ENCODE peak calls at places on chromosomes 12 and 14, in four cellular contexts. P is tibial nerve, X is adrenal gland, S is right atrium auricular region. L is an unnamed sample.
A peak's percentile ranks its signal among the peaks of the same experiment; 100 is the strongest.

GRCh38 chr14:94081386-94081820 is 293 bp downstream of the IFI27L1 start:
- DNase-seq in S (no peak), X (no peak), P (no peak), L (no peak)

GRCh38 chr14:104291123-104292000 is 153.0 kb downstream of the KIF26A start:
- DNase-seq in S (no peak), P (peak; percentile 1), X (peak; percentile 85), L (no peak)

GRCh38 chr12:15495742-15496141 is 173.4 kb downstream of the PTPRO start:
- DNase-seq in X (no peak), P (no peak), S (no peak), L (no peak)

GRCh38 chr12:130686511-130686981 is 29.6 kb downstream of the RIMBP2 start:
- DNase-seq in S (no peak), X (no peak), P (no peak), L (no peak)

GRCh38 chr12:96720363-96720705 is 186.7 kb upstream of the NEDD1 start:
- DNase-seq in P (no peak), X (no peak), S (no peak), L (peak; percentile 20)

GRCh38 chr12:19988457-19988856 is 379.9 kb upstream of the PDE3A start:
- DNase-seq in S (no peak), X (no peak), P (no peak), L (no peak)

GRCh38 chr12:57521475-57522018 is 1.1 kb upstream of the MBD6 start:
- DNase-seq in S (peak; percentile 68), P (peak; percentile 35), X (peak; percentile 82), L (peak; percentile 8)

GRCh38 chr12:82351390-82351789 is 6.8 kb downstream of the CCDC59 start:
- DNase-seq in S (no peak), P (no peak), X (no peak), L (no peak)

GRCh38 chr14:69999246-69999645 is 120.0 kb downstream of the SMOC1 start:
- DNase-seq in S (no peak), X (no peak), P (no peak), L (no peak)

GRCh38 chr14:55073856-55074255 is 22.4 kb downstream of the MAPK1IP1L start:
- DNase-seq in P (no peak), S (no peak), X (no peak), L (no peak)

GRCh38 chr14:80269338-80269935 is 58.1 kb upstream of the DIO2 start:
- DNase-seq in X (no peak), S (no peak), P (no peak), L (no peak)

GRCh38 chr12:33427071-33427470 is 12.5 kb downstream of the SYT10 start:
- DNase-seq in S (no peak), X (no peak), P (no peak), L (no peak)

GRCh38 chr12:2064078-2064507 is 11.3 kb downstream of the CACNA1C start:
- DNase-seq in X (no peak), S (no peak), P (no peak), L (no peak)

GRCh38 chr12:31585271-31585670 is 5.7 kb downstream of the DENND5B start:
- DNase-seq in S (no peak), X (no peak), P (no peak), L (no peak)

GRCh38 chr14:23406244-23406643 is 1.8 kb downstream of the MYH6 start:
- DNase-seq in X (peak; percentile 65), S (no peak), P (no peak), L (no peak)

GRCh38 chr12:113424915-113425823 is 3.0 kb downstream of the SDSL start:
- DNase-seq in P (no peak), S (peak; percentile 73), X (peak; percentile 84), L (peak; percentile 17)

GRCh38 chr12:53115112-53115890 is 12.0 kb downstream of the SOAT2 start:
- DNase-seq in S (no peak), X (no peak), P (no peak), L (no peak)

GRCh38 chr12:49920241-49920914 is 16.7 kb upstream of the FAIM2 start:
- DNase-seq in S (no peak), X (no peak), P (no peak), L (no peak)

GRCh38 chr12:40734283-40734682 is 42.0 kb downstream of the CNTN1 start:
- DNase-seq in X (no peak), S (no peak), P (no peak), L (no peak)

GRCh38 chr12:120346681-120347080 is 19.1 kb upstream of the PLA2G1B start:
- DNase-seq in S (no peak), P (no peak), X (no peak), L (no peak)

GRCh38 chr12:127570793-127571360 is 696.1 kb upstream of the TMEM132C start:
- DNase-seq in P (no peak), X (no peak), S (no peak), L (no peak)

GRCh38 chr14:91606851-91607250 is 96.7 kb upstream of the PPP4R3A start:
- DNase-seq in P (no peak), X (no peak), S (no peak), L (no peak)

GRCh38 chr14:56874375-56874774 is 64.1 kb upstream of the OTX2 start:
- DNase-seq in X (peak; percentile 60), S (no peak), P (no peak), L (no peak)

GRCh38 chr14:65333926-65334687 is 78.4 kb upstream of the FUT8 start:
- DNase-seq in S (no peak), P (peak; percentile 68), X (no peak), L (no peak)

GRCh38 chr14:37546621-37547447 is 48.2 kb downstream of the FOXA1 start:
- DNase-seq in S (no peak), P (no peak), X (no peak), L (no peak)

GRCh38 chr14:72801381-72801812 is 92.5 kb downstream of the DPF3 start:
- DNase-seq in X (no peak), S (no peak), P (no peak), L (no peak)

GRCh38 chr12:27280412-27280811 is 36.3 kb downstream of the STK38L start:
- DNase-seq in S (no peak), P (no peak), X (no peak), L (no peak)

GRCh38 chr14:88901199-88901588 is 76.7 kb downstream of the TTC8 start:
- DNase-seq in X (peak; percentile 81), P (no peak), S (no peak), L (no peak)

GRCh38 chr12:109178532-109178931 is 62.1 kb downstream of the ACACB start:
- DNase-seq in S (no peak), P (no peak), X (peak; percentile 33), L (no peak)

GRCh38 chr12:27083861-27084271 is 1.5 kb upstream of the C12orf71 start:
- DNase-seq in S (no peak), X (no peak), P (no peak), L (no peak)

GRCh38 chr12:52539024-52539820 is 13.7 kb downstream of the KRT71 start:
- DNase-seq in P (no peak), X (no peak), S (no peak), L (no peak)

GRCh38 chr12:5708371-5708770 is 236.7 kb downstream of the ANO2 start:
- DNase-seq in P (no peak), X (peak; percentile 2), S (no peak), L (no peak)

GRCh38 chr12:19409376-19409775 is 29.9 kb upstream of the AEBP2 start:
- DNase-seq in P (no peak), S (no peak), X (no peak), L (no peak)

GRCh38 chr14:62002636-62003035 is 240.4 kb downstream of the SNAPC1 start:
- DNase-seq in P (no peak), S (no peak), X (no peak), L (no peak)

DNA sequence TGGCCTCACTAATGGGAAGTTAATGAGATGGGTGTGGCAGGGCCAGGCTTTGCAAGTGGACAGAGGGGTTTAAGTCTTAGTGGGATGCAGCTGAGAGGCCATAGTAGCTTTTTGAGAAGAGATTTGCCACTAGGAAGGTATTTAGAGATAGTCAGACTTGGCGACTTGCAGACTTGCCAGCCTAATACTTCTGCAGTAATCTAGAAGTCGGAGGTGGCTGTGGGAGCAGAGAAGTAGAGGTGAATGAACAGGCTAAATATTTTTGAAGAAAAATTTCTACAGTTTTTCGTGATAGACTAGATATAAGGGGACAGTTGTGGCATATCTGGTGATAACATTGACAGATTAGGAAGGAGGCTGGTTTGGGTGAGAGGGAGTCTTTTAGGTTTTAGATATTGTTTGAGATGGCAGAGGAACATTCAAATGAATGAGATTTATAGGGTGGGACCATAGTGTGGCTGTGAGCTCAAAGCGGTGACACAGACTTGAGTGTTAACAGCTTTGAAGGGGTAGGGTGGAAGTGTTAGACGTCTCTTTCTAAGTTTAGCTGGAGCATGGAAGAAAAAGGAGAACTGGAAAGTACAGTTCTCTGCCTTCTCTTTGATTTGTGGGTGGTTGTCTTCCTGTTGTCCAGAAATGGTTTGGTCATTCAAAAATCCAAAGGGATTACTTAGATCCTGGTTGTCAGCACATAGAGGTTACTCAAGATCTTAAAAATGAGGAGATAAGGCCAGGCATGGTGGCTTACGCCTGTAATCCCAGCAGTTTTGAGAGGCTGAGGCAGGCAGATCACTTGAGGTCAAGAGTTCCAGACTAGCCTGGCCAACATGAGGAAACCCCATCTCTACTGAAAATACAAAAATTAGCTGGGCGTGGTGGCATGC is 44.9 kb downstream of the MAPKAPK5 start:
- DNase-seq in X (no peak), S (no peak), P (no peak), L (no peak)
- H3K4me3 ChIP-seq in X (no peak overlapping the region), S (no peak overlapping the region), P (no peak overlapping the region), L (no peak overlapping the region)

GRCh38 chr12:68790081-68790951 is 17.7 kb upstream of the MDM2 start:
- DNase-seq in P (no peak), X (no peak), S (no peak), L (no peak)

GRCh38 chr12:68786929-68787328 is 21.0 kb upstream of the MDM2 start:
- DNase-seq in X (no peak), P (no peak), S (no peak), L (no peak)

GRCh38 chr12:68790952-68791234 is 17.1 kb upstream of the MDM2 start:
- DNase-seq in P (no peak), X (no peak), S (no peak), L (no peak)

GRCh38 chr12:68789144-68789878 is 18.7 kb upstream of the MDM2 start:
- DNase-seq in X (no peak), P (no peak), S (no peak), L (no peak)

GRCh38 chr12:68788554-68789143 is 19.3 kb upstream of the MDM2 start:
- DNase-seq in S (no peak), P (no peak), X (no peak), L (no peak)
- H3K27ac ChIP-seq in S (no peak overlapping the region), P (no peak overlapping the region), X (peak overlapping the region; percentile 39), L (no peak overlapping the region)

DNA sequence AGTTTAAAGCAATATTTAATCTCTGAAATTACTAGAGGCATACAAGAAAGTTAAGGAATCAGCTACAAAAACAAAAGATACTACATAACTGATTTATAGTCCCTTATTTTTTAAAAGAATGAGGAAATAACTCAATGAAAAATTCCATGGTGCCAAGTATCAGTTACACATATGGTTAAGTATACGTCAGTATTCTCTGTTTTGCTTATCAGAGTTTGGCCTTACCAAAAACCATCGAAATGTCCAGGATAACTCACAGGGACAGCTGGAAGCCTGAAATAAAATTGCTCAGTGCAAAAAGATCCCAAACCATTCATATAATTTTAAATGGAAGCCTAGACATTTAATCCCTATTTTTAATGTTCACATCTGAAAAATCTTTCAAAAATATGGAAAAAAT is 3.6 kb downstream of the CFL2 start:
- DNase-seq in X (no peak), P (no peak), S (no peak), L (no peak)
- H3K4me3 ChIP-seq in X (no peak overlapping the region), P (no peak overlapping the region), S (peak overlapping the region; percentile 33), L (no peak overlapping the region)

GRCh38 chr12:123118397-123118945 is 32.4 kb downstream of the PITPNM2 start:
- DNase-seq in X (no peak), P (no peak), S (no peak), L (no peak)
- H3K27ac ChIP-seq in X (no peak overlapping the region), P (no peak overlapping the region), S (no peak overlapping the region), L (no peak overlapping the region)

L was measured in CD8-positive, alpha-beta memory T cell.